ENCODE peak calls at places on chromosomes 1 and 21, in nine cellular contexts. One of them, this sample, is unnamed. For H3K36me3 and H3K4me1, the result is how much of the 10 kb centered on the place peaks cover.

GRCh38 chr1:107897428-107898339 is 67.3 kb downstream of the VAV3 start:
- DNase-seq in OCI-LY7: peak
- DNase-seq in H1: no peak
- DNase-seq in left ventricle myocardium inferior: no peak
- DNase-seq in body of pancreas: no peak
- DNase-seq in spleen: peak
- DNase-seq in aorta: no peak
- DNase-seq in small intestine: no peak
- DNase-seq in effector memory CD4-positive, alpha-beta T cell: no peak
- DNase-seq in this sample: no peak

GRCh38 chr1:167541610-167542009 is 12.0 kb downstream of the CREG1 start:
- DNase-seq in OCI-LY7: no peak
- DNase-seq in H1: no peak
- DNase-seq in left ventricle myocardium inferior: no peak
- DNase-seq in body of pancreas: no peak
- DNase-seq in spleen: no peak
- DNase-seq in aorta: no peak
- DNase-seq in small intestine: no peak
- DNase-seq in effector memory CD4-positive, alpha-beta T cell: no peak
- DNase-seq in this sample: no peak

GRCh38 chr1:93702102-93702827 is 20.6 kb upstream of the BCAR3 start:
- DNase-seq in OCI-LY7: no peak
- DNase-seq in H1: no peak
- DNase-seq in left ventricle myocardium inferior: peak
- DNase-seq in body of pancreas: no peak
- DNase-seq in spleen: no peak
- DNase-seq in aorta: no peak
- DNase-seq in small intestine: no peak
- DNase-seq in effector memory CD4-positive, alpha-beta T cell: no peak
- DNase-seq in this sample: peak

GRCh38 chr1:24558902-24559791 is 3.3 kb downstream of the NCMAP start:
- DNase-seq in OCI-LY7: no peak
- DNase-seq in H1: peak
- DNase-seq in left ventricle myocardium inferior: peak
- DNase-seq in body of pancreas: peak
- DNase-seq in spleen: peak
- DNase-seq in aorta: no peak
- DNase-seq in small intestine: no peak
- DNase-seq in effector memory CD4-positive, alpha-beta T cell: no peak
- DNase-seq in this sample: no peak

GRCh38 chr21:45556645-45557601 is 14.7 kb upstream of the SLC19A1 start:
- DNase-seq in OCI-LY7: no peak
- DNase-seq in H1: no peak
- DNase-seq in left ventricle myocardium inferior: peak
- DNase-seq in body of pancreas: peak
- DNase-seq in spleen: peak
- DNase-seq in aorta: peak
- DNase-seq in small intestine: no peak
- DNase-seq in effector memory CD4-positive, alpha-beta T cell: no peak
- DNase-seq in this sample: no peak

GRCh38 chr1:46601257-46602007 is 2.6 kb downstream of the MKNK1 start:
- DNase-seq in OCI-LY7: no peak
- DNase-seq in H1: no peak
- DNase-seq in left ventricle myocardium inferior: no peak
- DNase-seq in body of pancreas: peak
- DNase-seq in spleen: no peak
- DNase-seq in aorta: no peak
- DNase-seq in small intestine: no peak
- DNase-seq in effector memory CD4-positive, alpha-beta T cell: no peak
- DNase-seq in this sample: no peak

GRCh38 chr1:36867575-36867974 is 166.7 kb downstream of the GRIK3 start:
- DNase-seq in OCI-LY7: no peak
- DNase-seq in H1: no peak
- DNase-seq in left ventricle myocardium inferior: no peak
- DNase-seq in body of pancreas: no peak
- DNase-seq in spleen: peak
- DNase-seq in aorta: peak
- DNase-seq in small intestine: no peak
- DNase-seq in effector memory CD4-positive, alpha-beta T cell: no peak
- DNase-seq in this sample: no peak

GRCh38 chr1:248837045-248837793 is 805 bp upstream of the ZNF672 start:
- DNase-seq in OCI-LY7: no peak
- DNase-seq in H1: no peak
- DNase-seq in left ventricle myocardium inferior: no peak
- DNase-seq in body of pancreas: peak
- DNase-seq in spleen: no peak
- DNase-seq in aorta: no peak
- DNase-seq in small intestine: no peak
- DNase-seq in effector memory CD4-positive, alpha-beta T cell: no peak
- DNase-seq in this sample: no peak

GRCh38 chr1:11749203-11749689 is 12.7 kb upstream of the C1orf167 start:
- DNase-seq in OCI-LY7: no peak
- DNase-seq in H1: peak
- DNase-seq in left ventricle myocardium inferior: peak
- DNase-seq in body of pancreas: peak
- DNase-seq in spleen: peak
- DNase-seq in aorta: no peak
- DNase-seq in small intestine: peak
- DNase-seq in effector memory CD4-positive, alpha-beta T cell: peak
- DNase-seq in this sample: peak

GRCh38 chr1:11748294-11749202 is 12.6 kb downstream of the AGTRAP start:
- DNase-seq in OCI-LY7: no peak
- DNase-seq in H1: no peak
- DNase-seq in left ventricle myocardium inferior: no peak
- DNase-seq in body of pancreas: no peak
- DNase-seq in spleen: no peak
- DNase-seq in aorta: no peak
- DNase-seq in small intestine: no peak
- DNase-seq in effector memory CD4-positive, alpha-beta T cell: no peak
- DNase-seq in this sample: no peak

GRCh38 chr1:11744287-11744686 is 8.4 kb downstream of the AGTRAP start:
- DNase-seq in OCI-LY7: no peak
- DNase-seq in H1: no peak
- DNase-seq in left ventricle myocardium inferior: no peak
- DNase-seq in body of pancreas: no peak
- DNase-seq in spleen: no peak
- DNase-seq in aorta: no peak
- DNase-seq in small intestine: no peak
- DNase-seq in effector memory CD4-positive, alpha-beta T cell: no peak
- DNase-seq in this sample: no peak

GRCh38 chr1:11746092-11746491 is 10.2 kb downstream of the AGTRAP start:
- DNase-seq in OCI-LY7: no peak
- DNase-seq in H1: no peak
- DNase-seq in left ventricle myocardium inferior: no peak
- DNase-seq in body of pancreas: peak
- DNase-seq in spleen: no peak
- DNase-seq in aorta: no peak
- DNase-seq in small intestine: peak
- DNase-seq in effector memory CD4-positive, alpha-beta T cell: no peak
- DNase-seq in this sample: no peak

DNA sequence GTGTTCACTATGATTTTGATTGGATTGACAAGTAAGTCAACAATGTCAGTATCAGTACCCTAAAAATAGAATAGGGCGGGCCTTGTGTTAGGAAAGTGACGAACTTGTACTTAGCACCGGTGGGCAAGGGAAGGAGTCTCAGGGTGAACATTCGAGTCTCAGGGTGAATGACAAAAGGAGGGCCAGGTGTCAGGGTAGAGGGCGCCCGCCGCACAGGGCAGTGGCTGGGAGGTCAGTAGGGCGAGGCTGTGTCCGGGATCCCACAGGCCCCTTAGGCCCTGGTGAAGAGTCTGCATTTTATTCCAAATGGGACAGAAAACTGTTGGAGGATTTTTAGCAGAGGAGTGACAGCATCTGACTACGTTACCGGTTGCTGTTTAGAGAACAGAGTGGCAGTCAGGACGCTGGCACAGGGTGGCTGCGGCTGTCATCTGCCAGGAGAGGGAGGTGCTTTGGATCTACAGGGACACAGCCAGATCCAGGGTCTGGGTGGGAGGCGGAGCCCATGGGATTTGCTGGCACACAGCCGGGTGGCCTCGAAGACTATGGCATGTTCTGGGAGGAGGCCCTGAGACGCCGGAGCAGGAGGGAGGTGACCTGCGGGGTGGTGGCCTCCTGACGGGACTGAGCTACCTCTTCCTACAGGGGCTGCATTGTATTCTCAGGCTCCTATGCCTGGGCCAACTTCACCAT is 11.0 kb downstream of the AGTRAP start:
- DNase-seq in OCI-LY7: no peak
- DNase-seq in H1: no peak
- DNase-seq in left ventricle myocardium inferior: peak
- DNase-seq in body of pancreas: peak
- DNase-seq in spleen: no peak
- DNase-seq in aorta: no peak
- DNase-seq in small intestine: no peak
- DNase-seq in effector memory CD4-positive, alpha-beta T cell: no peak
- DNase-seq in this sample: no peak
- H3K36me3 ChIP-seq in OCI-LY7: under half
- H3K36me3 ChIP-seq in H1: under half
- H3K36me3 ChIP-seq in left ventricle myocardium inferior: under half
- H3K36me3 ChIP-seq in body of pancreas: under half
- H3K36me3 ChIP-seq in spleen: under half
- H3K36me3 ChIP-seq in aorta: under half
- H3K36me3 ChIP-seq in small intestine: under half
- H3K36me3 ChIP-seq in effector memory CD4-positive, alpha-beta T cell: under half
- H3K36me3 ChIP-seq in this sample: under half

GRCh38 chr1:160675641-160676410 is 29.0 kb upstream of the SLAMF1 start:
- DNase-seq in OCI-LY7: peak
- DNase-seq in H1: peak
- DNase-seq in left ventricle myocardium inferior: peak
- DNase-seq in body of pancreas: peak
- DNase-seq in spleen: peak
- DNase-seq in aorta: peak
- DNase-seq in small intestine: peak
- DNase-seq in effector memory CD4-positive, alpha-beta T cell: peak
- DNase-seq in this sample: peak
- H3K4me3 ChIP-seq in OCI-LY7: peak
- H3K4me3 ChIP-seq in H1: no peak
- H3K4me3 ChIP-seq in left ventricle myocardium inferior: no peak
- H3K4me3 ChIP-seq in body of pancreas: no peak
- H3K4me3 ChIP-seq in spleen: no peak
- H3K4me3 ChIP-seq in aorta: no peak
- H3K4me3 ChIP-seq in small intestine: no peak
- H3K4me3 ChIP-seq in effector memory CD4-positive, alpha-beta T cell: no peak
- H3K4me3 ChIP-seq in this sample: no peak

DNA sequence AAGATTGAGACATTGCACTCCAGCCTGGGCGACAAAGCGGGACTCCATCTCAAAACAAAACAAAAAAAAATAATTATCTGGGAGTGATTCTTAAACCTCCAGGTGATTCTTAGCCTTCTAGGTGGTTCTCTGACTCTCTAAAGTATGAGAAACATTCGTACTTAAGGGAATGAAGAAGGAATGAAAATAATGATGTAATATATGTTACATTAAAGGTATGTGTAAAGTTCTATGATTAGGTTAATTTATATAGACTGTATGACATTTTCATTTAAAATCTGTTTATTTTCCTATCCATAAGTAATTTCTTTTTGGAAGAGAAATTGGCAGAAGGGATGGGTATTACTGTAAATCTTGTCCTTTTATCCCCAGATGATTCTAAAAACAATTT is 34.7 kb downstream of the OSBPL9 start:
- DNase-seq in OCI-LY7: no peak
- DNase-seq in H1: no peak
- DNase-seq in left ventricle myocardium inferior: no peak
- DNase-seq in body of pancreas: no peak
- DNase-seq in spleen: no peak
- DNase-seq in aorta: no peak
- DNase-seq in small intestine: no peak
- DNase-seq in effector memory CD4-positive, alpha-beta T cell: no peak
- DNase-seq in this sample: no peak
- H3K4me1 ChIP-seq in OCI-LY7: under half
- H3K4me1 ChIP-seq in H1: under half
- H3K4me1 ChIP-seq in left ventricle myocardium inferior: half or more
- H3K4me1 ChIP-seq in body of pancreas: under half
- H3K4me1 ChIP-seq in spleen: under half
- H3K4me1 ChIP-seq in aorta: under half
- H3K4me1 ChIP-seq in small intestine: under half
- H3K4me1 ChIP-seq in effector memory CD4-positive, alpha-beta T cell: under half
- H3K4me1 ChIP-seq in this sample: under half

GRCh38 chr1:203442821-203443220 is 32.8 kb upstream of the PRELP start:
- DNase-seq in OCI-LY7: no peak
- DNase-seq in H1: no peak
- DNase-seq in left ventricle myocardium inferior: no peak
- DNase-seq in body of pancreas: no peak
- DNase-seq in spleen: no peak
- DNase-seq in aorta: no peak
- DNase-seq in small intestine: no peak
- DNase-seq in effector memory CD4-positive, alpha-beta T cell: no peak
- DNase-seq in this sample: no peak
- H3K36me3 ChIP-seq in OCI-LY7: under half
- H3K36me3 ChIP-seq in H1: under half
- H3K36me3 ChIP-seq in left ventricle myocardium inferior: under half
- H3K36me3 ChIP-seq in body of pancreas: under half
- H3K36me3 ChIP-seq in spleen: under half
- H3K36me3 ChIP-seq in aorta: under half
- H3K36me3 ChIP-seq in small intestine: under half
- H3K36me3 ChIP-seq in effector memory CD4-positive, alpha-beta T cell: under half
- H3K36me3 ChIP-seq in this sample: under half

DNA sequence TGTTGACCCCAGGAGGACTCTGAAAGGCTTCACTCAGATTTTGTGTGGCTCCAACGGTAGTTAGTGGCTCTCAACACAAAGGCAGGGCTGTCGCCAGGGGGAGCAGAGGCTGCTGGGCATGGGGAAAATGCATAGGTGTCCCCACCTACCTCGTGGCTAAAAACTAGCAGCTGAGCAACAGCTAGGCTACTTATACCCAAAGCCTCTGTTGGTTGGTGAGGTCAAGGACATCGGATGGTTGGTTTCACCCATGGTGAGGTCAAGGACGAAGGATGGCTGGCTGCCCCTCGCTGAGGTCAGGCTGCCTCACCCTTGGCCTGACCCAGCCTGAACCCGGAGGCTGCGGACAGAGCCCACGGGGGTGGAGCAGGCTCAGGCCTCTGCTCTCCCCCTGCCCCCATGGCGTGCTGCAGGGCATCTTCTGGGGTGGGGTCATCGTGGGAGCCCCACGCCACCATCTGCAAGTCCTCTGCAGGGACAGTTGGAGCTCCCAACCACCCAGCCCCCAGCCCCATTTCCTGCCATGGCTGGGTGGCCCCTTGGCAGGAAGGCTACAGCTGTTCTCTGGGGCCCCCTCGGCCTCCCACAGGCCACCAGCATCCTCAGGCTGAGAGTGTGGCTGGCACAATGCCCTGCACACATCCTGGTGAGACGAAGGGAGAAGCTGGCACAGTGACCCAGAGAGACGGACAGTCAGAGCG is 8.5 kb upstream of the GNB1 start:
- DNase-seq in OCI-LY7: peak
- DNase-seq in H1: no peak
- DNase-seq in left ventricle myocardium inferior: no peak
- DNase-seq in body of pancreas: no peak
- DNase-seq in spleen: no peak
- DNase-seq in aorta: peak
- DNase-seq in small intestine: no peak
- DNase-seq in effector memory CD4-positive, alpha-beta T cell: no peak
- DNase-seq in this sample: no peak
- H3K4me3 ChIP-seq in OCI-LY7: no peak
- H3K4me3 ChIP-seq in H1: no peak
- H3K4me3 ChIP-seq in left ventricle myocardium inferior: no peak
- H3K4me3 ChIP-seq in body of pancreas: no peak
- H3K4me3 ChIP-seq in spleen: no peak
- H3K4me3 ChIP-seq in aorta: no peak
- H3K4me3 ChIP-seq in small intestine: no peak
- H3K4me3 ChIP-seq in effector memory CD4-positive, alpha-beta T cell: no peak
- H3K4me3 ChIP-seq in this sample: no peak